ENCODE peak calls at places on chromosome 1, in six cellular contexts. C is omental fat pad; I is EH; B is mesendoderm; R is effector memory CD4-positive, alpha-beta T cell; F is mesothelial cell of epicardium. E is an unnamed sample.

GRCh38 chr1:64476251-64476952 is 6.5 kb downstream of the CACHD1 start:
- DNase-seq in C (no peak), B (no peak), F (no peak), I (peak), R (no peak), E (peak)

GRCh38 chr1:21261551-21262281 is 28.5 kb downstream of the ECE1 start:
- DNase-seq in C (no peak), F (no peak), I (peak), R (no peak), B (peak), E (peak)

GRCh38 chr1:30300669-30301068 is 422.7 kb downstream of the MATN1 start:
- DNase-seq in I (no peak), B (peak), C (no peak), R (no peak), F (no peak), E (no peak)

GRCh38 chr1:1899266-1899966 is 8.5 kb upstream of the GNB1 start:
- DNase-seq in R (no peak), F (no peak), I (no peak), C (no peak), B (peak), E (no peak)

GRCh38 chr1:29461115-29461739 is 224.9 kb downstream of the PTPRU start:
- DNase-seq in C (no peak), B (no peak), I (no peak), F (no peak), R (no peak), E (no peak)

GRCh38 chr1:7022058-7022457 is 236.8 kb downstream of the CAMTA1 start:
- DNase-seq in B (peak), F (no peak), C (no peak), R (no peak), I (no peak), E (no peak)

GRCh38 chr1:32736812-32737791 is 34.5 kb upstream of the SYNC start:
- DNase-seq in R (no peak), F (no peak), I (no peak), B (peak), C (no peak), E (no peak)

GRCh38 chr1:154419620-154420020 is 14.5 kb downstream of the IL6R start:
- DNase-seq in R (no peak), I (peak), C (peak), B (no peak), F (no peak), E (peak)

GRCh38 chr1:82731216-82731615 is 930.5 kb downstream of the ADGRL2 start:
- DNase-seq in I (no peak), C (no peak), R (no peak), B (peak), F (no peak), E (no peak)

GRCh38 chr1:154856544-154856943 is 13.5 kb downstream of the KCNN3 start:
- DNase-seq in R (no peak), I (no peak), C (no peak), F (no peak), B (no peak), E (no peak)

GRCh38 chr1:42282024-42282579 is 52.9 kb downstream of the FOXJ3 start:
- DNase-seq in C (no peak), F (no peak), I (peak), B (no peak), R (no peak), E (peak)

GRCh38 chr1:26010800-26011199 is 10.8 kb upstream of the EXTL1 start:
- DNase-seq in I (no peak), R (no peak), B (no peak), F (no peak), C (no peak), E (no peak)

GRCh38 chr1:44251989-44252625 is 38.8 kb downstream of the DMAP1 start:
- DNase-seq in C (no peak), I (no peak), F (no peak), B (no peak), R (no peak), E (no peak)

GRCh38 chr1:236041899-236042618 is 22.8 kb downstream of the NID1 start:
- DNase-seq in B (no peak), F (no peak), C (no peak), R (no peak), I (no peak), E (no peak)

GRCh38 chr1:32353431-32353830 is 8.9 kb downstream of the FAM229A start:
- DNase-seq in C (no peak), I (no peak), R (no peak), B (no peak), F (no peak), E (no peak)

GRCh38 chr1:59027176-59027575 is 243.3 kb upstream of the JUN start:
- DNase-seq in B (no peak), R (no peak), I (no peak), C (no peak), F (no peak), E (peak)

GRCh38 chr1:156625436-156626078 is 6.3 kb downstream of the HAPLN2 start:
- DNase-seq in I (peak), R (peak), B (peak), C (peak), F (peak), E (no peak)

GRCh38 chr1:205317311-205317917 is 4.1 kb downstream of the NUAK2 start:
- DNase-seq in R (no peak), F (peak), B (no peak), I (peak), C (no peak), E (no peak)

GRCh38 chr1:203555484-203556046 is 61.6 kb downstream of the OPTC start:
- DNase-seq in I (no peak), C (no peak), F (no peak), R (no peak), B (no peak), E (no peak)

GRCh38 chr1:44584167-44584566 is 90.1 kb downstream of the TMEM53 start:
- DNase-seq in R (no peak), F (no peak), I (peak), B (peak), C (no peak), E (no peak)

GRCh38 chr1:82540006-82540405 is 739.3 kb downstream of the ADGRL2 start:
- DNase-seq in R (no peak), I (no peak), C (no peak), F (no peak), B (no peak), E (no peak)

GRCh38 chr1:43632135-43632670 is 17.7 kb upstream of the KDM4A start:
- DNase-seq in C (no peak), I (no peak), R (no peak), F (no peak), B (no peak), E (no peak)

GRCh38 chr1:6625579-6626149 is 996 bp downstream of the THAP3 start:
- DNase-seq in I (peak), F (no peak), C (no peak), B (peak), R (no peak), E (peak)

GRCh38 chr1:208516780-208517179 is 272.6 kb upstream of the PLXNA2 start:
- DNase-seq in F (no peak), R (no peak), C (no peak), B (no peak), I (no peak), E (no peak)

GRCh38 chr1:229621663-229622062 is 4.3 kb downstream of the TAF5L start:
- DNase-seq in B (no peak), C (no peak), I (peak), R (no peak), F (no peak), E (peak)